ENCODE peak calls at places on chromosomes 5 and 9, in nine cellular contexts. D, F, U, J, A, O, K, C and B are unnamed samples.

GRCh38 chr5:115313052-115313451 is 16.6 kb upstream of the CCDC112 start:
- DNase-seq in D (no peak), F (no peak), U (no peak), J (no peak), A (no peak), O (no peak), K (no peak), C (no peak), B (no peak)

GRCh38 chr5:155978805-155979204 is 348.2 kb upstream of the SGCD start:
- DNase-seq in D (no peak), F (no peak), U (no peak), J (no peak), A (no peak), O (no peak), K (no peak), C (peak; percentile 24), B (no peak)

GRCh38 chr9:87350915-87351314 is 146.8 kb upstream of the DAPK1 start:
- DNase-seq in D (no peak), F (peak; percentile 39), U (no peak), J (peak; percentile 91), A (no peak), O (no peak), K (peak; percentile 33), C (peak; percentile 34), B (no peak)

GRCh38 chr9:114677418-114677817 is 4.6 kb downstream of the TEX48 start:
- DNase-seq in D (no peak), F (peak; percentile 92), U (peak; percentile 12), J (peak; percentile 98), A (peak; percentile 98), O (no peak), K (peak; percentile 99), C (peak; percentile 99), B (no peak)

GRCh38 chr9:28155067-28155466 is 581.8 kb upstream of the C9orf72 start:
- DNase-seq in D (no peak), F (peak; percentile 44), U (no peak), J (no peak), A (no peak), O (no peak), K (no peak), C (no peak), B (no peak)

GRCh38 chr5:142433526-142434321 is 108.9 kb upstream of the SPRY4 start:
- DNase-seq in D (no peak), F (no peak), U (no peak), J (peak; percentile 81), A (peak; percentile 18), O (no peak), K (no peak), C (peak; percentile 57), B (no peak)

GRCh38 chr9:127877566-127877998 is at the start of gene AK1:
- DNase-seq in D (peak; percentile 91), F (peak; percentile 86), U (peak; percentile 83), J (peak; percentile 63), A (no peak), O (no peak), K (no peak), C (peak; percentile 86), B (no peak)

GRCh38 chr9:119836036-119836435 is 466.8 kb upstream of the BRINP1 start:
- DNase-seq in D (no peak), F (no peak), U (no peak), J (no peak), A (no peak), O (no peak), K (no peak), C (no peak), B (no peak)

GRCh38 chr5:66467564-66467963 is 128.6 kb upstream of the MAST4 start:
- DNase-seq in D (no peak), F (no peak), U (no peak), J (no peak), A (no peak), O (no peak), K (no peak), C (no peak), B (no peak)

GRCh38 chr9:91415290-91415689 is 8.3 kb downstream of the NFIL3 start:
- DNase-seq in D (no peak), F (no peak), U (no peak), J (no peak), A (no peak), O (peak; percentile 40), K (no peak), C (no peak), B (no peak)

DNA sequence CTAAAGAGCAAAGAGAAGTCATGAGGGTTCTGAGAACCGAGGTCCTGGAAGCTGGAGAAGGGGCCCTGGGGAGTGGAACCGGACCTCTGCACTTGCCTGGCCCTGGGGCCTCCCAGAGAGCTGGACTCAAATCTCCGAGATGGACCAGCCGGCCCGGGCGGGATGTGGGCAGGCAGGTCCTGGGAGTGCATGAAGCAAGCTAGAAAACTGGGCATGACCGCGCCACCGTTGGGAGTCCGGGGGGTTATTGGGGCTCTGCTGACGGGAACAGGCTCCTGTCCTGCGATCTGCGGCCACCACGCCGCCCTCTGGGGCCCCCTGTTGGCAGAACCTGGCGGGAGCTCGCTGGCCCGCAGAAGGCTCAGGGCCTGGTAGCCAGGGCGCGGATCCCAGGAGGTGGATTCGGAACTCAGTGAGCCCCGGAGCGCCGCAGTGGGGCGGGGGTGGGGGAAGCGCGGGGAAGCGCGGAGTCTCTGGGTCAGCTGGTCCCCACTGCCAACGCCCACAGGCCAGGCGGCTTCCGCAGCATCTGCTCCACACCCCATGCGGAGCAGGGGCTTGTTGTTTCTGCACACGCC is 150.6 kb downstream of the ERCC6L2 start:
- DNase-seq in D (peak; percentile 60), F (peak; percentile 29), U (peak; percentile 30), J (no peak), A (no peak), O (no peak), K (no peak), C (no peak), B (no peak)
- H3K4me3 ChIP-seq in D (no peak overlapping the region), F (no peak overlapping the region), U (no peak overlapping the region), J (no peak overlapping the region), A (no peak overlapping the region), O (no peak overlapping the region), K (no peak overlapping the region), C (no peak overlapping the region), B (no peak overlapping the region)

GRCh38 chr9:2243666-2244555 is 228.8 kb downstream of the SMARCA2 start:
- DNase-seq in D (no peak), F (no peak), U (no peak), J (peak; percentile 60), A (no peak), O (no peak), K (no peak), C (no peak), B (no peak)

GRCh38 chr9:2241875-2242741 is 227.0 kb downstream of the SMARCA2 start:
- DNase-seq in D (peak; percentile 86), F (peak; percentile 92), U (peak; percentile 76), J (peak; percentile 97), A (no peak), O (peak; percentile 75), K (peak; percentile 64), C (peak; percentile 90), B (no peak)

GRCh38 chr9:2248768-2249167 is 233.6 kb downstream of the SMARCA2 start:
- DNase-seq in D (no peak), F (no peak), U (no peak), J (no peak), A (no peak), O (no peak), K (no peak), C (no peak), B (no peak)

GRCh38 chr9:2241461-2241874 is 226.3 kb downstream of the SMARCA2 start:
- DNase-seq in D (peak; percentile 33), F (peak; percentile 72), U (peak; percentile 13), J (peak; percentile 94), A (no peak), O (no peak), K (peak; percentile 72), C (peak; percentile 61), B (no peak)

GRCh38 chr9:2242778-2243395 is 227.7 kb downstream of the SMARCA2 start:
- DNase-seq in D (no peak), F (peak; percentile 54), U (no peak), J (peak; percentile 46), A (no peak), O (no peak), K (no peak), C (peak; percentile 26), B (no peak)
- H3K4me3 ChIP-seq in D (no peak overlapping the region), F (peak overlapping the region; percentile 56), U (peak overlapping the region; percentile 76), J (peak overlapping the region; percentile 25), A (peak overlapping the region; percentile 39), O (no peak overlapping the region), K (peak overlapping the region; percentile 38), C (peak overlapping the region; percentile 77), B (no peak overlapping the region)

DNA sequence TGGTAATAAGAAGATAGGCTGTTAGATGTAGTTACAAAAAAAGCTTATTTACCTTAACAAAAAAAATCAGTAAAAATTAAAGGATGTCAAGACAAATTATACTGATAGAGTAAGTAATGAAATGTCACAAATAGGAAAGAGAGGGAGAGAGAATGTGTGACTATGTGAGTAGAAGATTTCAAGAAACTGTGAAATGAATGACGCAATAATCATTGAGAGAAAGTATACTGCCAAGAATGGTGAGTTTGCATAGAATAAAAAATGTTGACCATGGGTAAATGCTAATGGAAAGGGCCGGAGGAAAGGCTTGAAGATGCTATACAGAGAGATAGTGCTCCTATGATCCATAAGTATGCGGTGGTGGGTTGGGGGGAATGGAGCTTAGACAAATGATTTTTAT is 100.7 kb downstream of the PTPRD start:
- DNase-seq in D (no peak), F (no peak), U (no peak), J (no peak), A (no peak), O (no peak), K (no peak), C (no peak), B (no peak)
- H3K4me3 ChIP-seq in D (no peak overlapping the region), F (no peak overlapping the region), U (no peak overlapping the region), J (no peak overlapping the region), A (no peak overlapping the region), O (no peak overlapping the region), K (no peak overlapping the region), C (no peak overlapping the region), B (no peak overlapping the region)

GRCh38 chr9:126722252-126722921 is 82.5 kb upstream of the ZBTB43 start:
- DNase-seq in D (peak; percentile 86), F (peak; percentile 89), U (peak; percentile 82), J (peak; percentile 70), A (no peak), O (peak; percentile 83), K (no peak), C (peak; percentile 77), B (peak; percentile 90)

GRCh38 chr9:126721531-126722098 is 83.2 kb upstream of the ZBTB43 start:
- DNase-seq in D (no peak), F (no peak), U (no peak), J (no peak), A (no peak), O (peak; percentile 7), K (no peak), C (no peak), B (peak; percentile 21)

GRCh38 chr9:126722922-126723806 is 81.7 kb upstream of the ZBTB43 start:
- DNase-seq in D (peak; percentile 87), F (peak; percentile 46), U (peak; percentile 61), J (peak; percentile 50), A (no peak), O (peak; percentile 92), K (no peak), C (peak; percentile 22), B (peak; percentile 69)

GRCh38 chr9:126720661-126721530 is 83.9 kb upstream of the ZBTB43 start:
- DNase-seq in D (no peak), F (no peak), U (no peak), J (no peak), A (no peak), O (no peak), K (no peak), C (no peak), B (no peak)

GRCh38 chr9:126719677-126720435 is 85.0 kb upstream of the ZBTB43 start:
- DNase-seq in D (peak; percentile 83), F (peak; percentile 83), U (peak; percentile 84), J (peak; percentile 85), A (no peak), O (peak; percentile 87), K (no peak), C (peak; percentile 36), B (peak; percentile 87)
- H3K4me3 ChIP-seq in D (no peak overlapping the region), F (no peak overlapping the region), U (no peak overlapping the region), J (no peak overlapping the region), A (no peak overlapping the region), O (peak overlapping the region; percentile 22), K (no peak overlapping the region), C (no peak overlapping the region), B (peak overlapping the region; percentile 31)